ENCODE peak calls at places on chromosomes 11 and 22, in ten cellular contexts. W is breast epithelium, E is ovary, A is uterus, X is adrenal gland, H is prostate gland, R is body of pancreas, V is HCT116, I is sigmoid colon, Q is testis. G is an unnamed sample.
A peak's percentile ranks its signal among the peaks of the same experiment; 100 is the strongest.

GRCh38 chr22:20150381-20151275 is at the start of gene CCDC188:
- DNase-seq in W (no peak), E (no peak), A (no peak), X (no peak), H (no peak), R (no peak), V (no peak), I (no peak), Q (no peak), G (no peak)

GRCh38 chr22:37314315-37315046 is 32.2 kb downstream of the CYTH4 start:
- DNase-seq in W (no peak), E (no peak), A (no peak), X (no peak), H (no peak), R (no peak), V (no peak), I (no peak), Q (no peak), G (no peak)

GRCh38 chr11:83241291-83241946 is 44.7 kb downstream of the CCDC90B start:
- DNase-seq in W (peak; percentile 24), E (peak; percentile 28), A (peak; percentile 44), X (peak; percentile 40), H (peak; percentile 52), R (peak; percentile 71), V (peak; percentile 69), I (no peak), Q (peak; percentile 80), G (peak; percentile 63)

GRCh38 chr11:132838621-132839020 is 693.7 kb downstream of the OPCML start:
- DNase-seq in W (no peak), E (no peak), A (peak; percentile 17), X (no peak), H (no peak), R (no peak), V (no peak), I (no peak), Q (no peak), G (peak; percentile 9)

GRCh38 chr22:49674479-49674830 is 153.2 kb downstream of the BRD1 start:
- DNase-seq in W (no peak), E (no peak), A (peak; percentile 5), X (peak; percentile 5), H (no peak), R (no peak), V (no peak), I (peak; percentile 39), Q (no peak), G (no peak)

GRCh38 chr11:81548123-81548522 is 1185.5 kb downstream of the FAM181B start:
- DNase-seq in W (no peak), E (no peak), A (no peak), X (no peak), H (no peak), R (no peak), V (no peak), I (no peak), Q (no peak), G (no peak)

GRCh38 chr22:24416611-24417010 is 10.8 kb upstream of the ADORA2A start:
- DNase-seq in W (no peak), E (no peak), A (no peak), X (no peak), H (no peak), R (no peak), V (no peak), I (peak; percentile 55), Q (no peak), G (no peak)

GRCh38 chr11:44823920-44824704 is 97.3 kb downstream of the TSPAN18 start:
- DNase-seq in W (no peak), E (no peak), A (no peak), X (no peak), H (no peak), R (no peak), V (no peak), I (no peak), Q (no peak), G (no peak)

GRCh38 chr11:116545912-116546311 is 226.9 kb downstream of the BUD13 start:
- DNase-seq in W (no peak), E (no peak), A (no peak), X (no peak), H (no peak), R (no peak), V (no peak), I (peak; percentile 33), Q (no peak), G (no peak)

GRCh38 chr11:108788565-108789199 is 123.8 kb downstream of the DDX10 start:
- DNase-seq in W (no peak), E (no peak), A (no peak), X (peak; percentile 18), H (no peak), R (peak; percentile 13), V (peak; percentile 21), I (no peak), Q (peak; percentile 45), G (no peak)

GRCh38 chr11:47466201-47466600 is 17.3 kb upstream of the RAPSN start:
- DNase-seq in W (no peak), E (no peak), A (no peak), X (no peak), H (no peak), R (no peak), V (no peak), I (no peak), Q (no peak), G (no peak)

GRCh38 chr11:19447150-19447566 is 206.4 kb upstream of the E2F8 start:
- DNase-seq in W (no peak), E (no peak), A (no peak), X (no peak), H (no peak), R (no peak), V (no peak), I (no peak), Q (no peak), G (no peak)

GRCh38 chr11:111734383-111735261 is 31.6 kb downstream of the PPP2R1B start:
- DNase-seq in W (no peak), E (no peak), A (no peak), X (no peak), H (no peak), R (no peak), V (no peak), I (no peak), Q (no peak), G (no peak)

GRCh38 chr22:19709063-19709769 is 5.1 kb upstream of the SEPTIN5 start:
- DNase-seq in W (no peak), E (no peak), A (peak; percentile 66), X (no peak), H (no peak), R (no peak), V (no peak), I (peak; percentile 65), Q (no peak), G (no peak)

GRCh38 chr11:78210000-78210608 is 21.4 kb downstream of the USP35 start:
- DNase-seq in W (no peak), E (no peak), A (no peak), X (no peak), H (no peak), R (no peak), V (no peak), I (peak; percentile 57), Q (no peak), G (no peak)

DNA sequence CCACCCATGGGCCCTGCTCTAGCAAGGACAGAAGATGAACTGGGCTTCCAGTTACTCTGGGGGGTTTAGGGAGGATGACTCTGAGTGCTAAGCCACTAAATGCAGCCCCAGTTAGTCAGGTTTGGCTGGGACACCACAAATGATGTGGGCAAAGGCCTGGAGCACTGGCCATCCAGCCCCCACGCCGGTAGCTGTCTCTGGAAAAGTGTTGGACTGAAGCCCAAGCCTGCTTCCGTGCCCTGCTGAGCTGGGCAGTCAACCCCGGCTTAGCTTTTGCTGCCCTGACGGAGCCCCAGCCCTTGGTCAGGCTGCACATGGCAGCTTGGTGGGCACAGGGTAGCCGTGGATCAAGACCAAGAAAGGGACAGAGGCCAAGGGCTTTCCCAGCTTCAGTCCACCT is 5.7 kb upstream of the GSTP1 start:
- DNase-seq in W (no peak), E (no peak), A (no peak), X (no peak), H (no peak), R (no peak), V (no peak), I (no peak), Q (no peak), G (no peak)
- TF ChIP-seq POLR2A in W (no peak), E (no peak), A (no peak), X (no peak), H (no peak), R (no peak), V (no peak), I (no peak), Q (no peak), G (no peak)

GRCh38 chr22:41468381-41469217 is at the start of the genes ACO2 and PHF5A:
- DNase-seq in W (peak; percentile 96), E (peak; percentile 98), A (peak; percentile 98), X (peak; percentile 98), H (peak; percentile 97), R (peak; percentile 97), V (peak; percentile 97), I (peak; percentile 98), Q (peak; percentile 98), G (peak; percentile 100)
- TF ChIP-seq POLR2A in W (peak; percentile 54), E (peak; percentile 54), A (peak; percentile 68), X (peak; percentile 5), H (peak; percentile 69), R (no peak), V (peak; percentile 40), I (peak; percentile 72), Q (no peak), G (peak; percentile 88)

GRCh38 chr11:41997860-41998259 is 538.4 kb upstream of the LRRC4C start:
- DNase-seq in W (no peak), E (no peak), A (no peak), X (no peak), H (no peak), R (no peak), V (no peak), I (no peak), Q (no peak), G (no peak)

DNA sequence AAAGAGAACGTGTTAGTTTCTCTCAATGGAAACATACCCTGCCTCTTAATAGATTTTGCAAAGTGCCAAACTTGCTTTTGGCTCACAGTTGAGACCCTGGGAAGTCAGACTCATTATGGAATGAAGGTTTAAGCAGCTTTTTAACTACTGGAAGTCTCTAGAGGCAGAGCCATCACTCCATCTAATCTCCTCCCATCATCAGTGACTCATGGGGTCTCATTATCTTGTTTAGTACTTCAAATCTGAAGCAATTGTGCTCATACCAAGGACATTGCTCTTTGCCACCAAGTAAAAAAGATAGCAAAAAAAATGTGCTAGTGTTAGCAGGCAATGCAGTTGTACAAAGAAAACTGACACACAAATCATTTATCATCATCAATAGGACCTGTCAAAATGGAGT is 537.1 kb upstream of the LRRC4C start:
- DNase-seq in W (no peak), E (no peak), A (no peak), X (no peak), H (no peak), R (no peak), V (no peak), I (no peak), Q (no peak), G (no peak)
- TF ChIP-seq POLR2A in W (no peak), E (no peak), A (no peak), X (no peak), H (no peak), R (no peak), V (no peak), I (no peak), Q (no peak), G (no peak)

DNA sequence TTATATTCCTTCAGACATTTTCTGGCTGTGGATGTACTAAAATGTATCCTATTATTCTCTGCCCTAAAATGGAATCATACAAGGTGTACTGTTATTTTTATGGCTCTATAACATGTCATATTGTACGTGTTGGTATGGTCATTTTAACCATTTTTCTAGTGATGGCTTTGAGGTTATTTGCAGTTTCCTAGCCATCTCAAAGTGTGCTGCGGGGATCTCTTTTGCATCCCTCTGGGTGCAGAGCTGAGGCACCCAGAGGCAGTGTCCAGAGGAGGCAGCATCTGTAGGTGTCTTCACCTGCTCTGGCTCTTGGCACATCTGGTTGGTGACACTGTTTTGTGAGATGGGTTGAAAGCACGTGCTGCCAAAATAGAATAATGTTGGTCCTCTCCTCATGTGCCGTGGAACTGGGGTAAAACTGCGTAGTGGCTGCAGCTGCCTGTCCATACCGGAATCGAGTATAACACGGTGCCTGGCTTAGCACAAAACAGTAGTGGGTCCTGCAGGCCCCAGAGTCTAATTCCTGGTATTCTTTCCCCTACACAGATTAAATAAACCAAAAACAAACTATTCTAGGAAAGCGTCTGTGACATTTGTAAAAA is 12.8 kb downstream of the NEAT1 start:
- DNase-seq in W (peak; percentile 20), E (peak; percentile 14), A (peak; percentile 14), X (no peak), H (peak; percentile 21), R (peak; percentile 23), V (no peak), I (peak; percentile 68), Q (peak; percentile 18), G (no peak)
- TF ChIP-seq POLR2A in W (peak; percentile 4), E (no peak), A (no peak), X (no peak), H (peak; percentile 8), R (no peak), V (no peak), I (no peak), Q (no peak), G (peak; percentile 9)